ENCODE peak calls at places on chromosomes 2 and 18, in five cellular contexts. L is T-helper 1 cell; K is iPS-NIHi11; W is stimulated activated CD8-positive, alpha-beta memory T cell treated with anti-CD3 and anti-CD28 coated beads, Interleukin-4, amount 100 ng/mL, for 4 hours; I is stromal cell of bone marrow. Y is an unnamed sample.
A peak's percentile ranks its signal among the peaks of the same experiment; 100 is the strongest.

GRCh38 chr2:220353897-220354296 is 726.5 kb downstream of the SLC4A3 start:
- DNase-seq in L (no peak), K (no peak), W (no peak), I (no peak), Y (no peak)

GRCh38 chr18:8142131-8142711 is 467.0 kb upstream of the RAB12 start:
- DNase-seq in L (no peak), K (no peak), W (no peak), I (peak; percentile 30), Y (no peak)

GRCh38 chr18:2855560-2856350 is 8.9 kb downstream of the EMILIN2 start:
- DNase-seq in L (no peak), K (no peak), W (no peak), I (no peak), Y (no peak)

GRCh38 chr2:16088035-16088696 is 147.8 kb downstream of the MYCN start:
- DNase-seq in L (no peak), K (no peak), W (no peak), I (no peak), Y (no peak)

GRCh38 chr2:120470717-120471060 is 124.8 kb downstream of the INHBB start:
- DNase-seq in L (no peak), K (no peak), W (no peak), I (no peak), Y (no peak)

GRCh38 chr2:119384971-119385370 is 18.2 kb downstream of the DBI start:
- DNase-seq in L (no peak), K (no peak), W (no peak), I (no peak), Y (no peak)

GRCh38 chr2:194087569-194087968 is 1569.5 kb upstream of the SLC39A10 start:
- DNase-seq in L (no peak), K (no peak), W (no peak), I (no peak), Y (no peak)

GRCh38 chr2:241241669-241242068 is 53.2 kb downstream of the ANO7 start:
- DNase-seq in L (no peak), K (no peak), W (no peak), I (no peak), Y (no peak)

GRCh38 chr2:71950256-71951066 is 197.2 kb downstream of the CYP26B1 start:
- DNase-seq in L (no peak), K (no peak), W (no peak), I (no peak), Y (no peak)

GRCh38 chr2:66301073-66301766 is 133.7 kb upstream of the MEIS1 start:
- DNase-seq in L (no peak), K (no peak), W (no peak), I (peak; percentile 5), Y (no peak)